ENCODE peak calls at places on chromosomes 16 and 17, in four cellular contexts. One of them, this sample, is unnamed.

GRCh38 chr16:53048139-53048915 is 4.4 kb downstream of the CHD9NB start:
- DNase-seq in activated CD8-positive, alpha-beta T cell treated with anti-CD3 and anti-CD28 coated beads, Interleukin-2, amount 10 ng/mL, durations not matched to agents 7 days and 5 days: no peak
- DNase-seq in substantia nigra: no peak
- DNase-seq in T-cell: no peak
- DNase-seq in this sample: no peak

GRCh38 chr17:58694826-58695225 is 2.4 kb downstream of the RAD51C start:
- DNase-seq in activated CD8-positive, alpha-beta T cell treated with anti-CD3 and anti-CD28 coated beads, Interleukin-2, amount 10 ng/mL, durations not matched to agents 7 days and 5 days: no peak
- DNase-seq in substantia nigra: no peak
- DNase-seq in T-cell: no peak
- DNase-seq in this sample: no peak

GRCh38 chr17:17400070-17400469 is 76.7 kb upstream of the MED9 start:
- DNase-seq in activated CD8-positive, alpha-beta T cell treated with anti-CD3 and anti-CD28 coated beads, Interleukin-2, amount 10 ng/mL, durations not matched to agents 7 days and 5 days: no peak
- DNase-seq in substantia nigra: no peak
- DNase-seq in T-cell: no peak
- DNase-seq in this sample: no peak

GRCh38 chr17:50106393-50107131 is 11.4 kb downstream of the PDK2 start:
- DNase-seq in activated CD8-positive, alpha-beta T cell treated with anti-CD3 and anti-CD28 coated beads, Interleukin-2, amount 10 ng/mL, durations not matched to agents 7 days and 5 days: no peak
- DNase-seq in substantia nigra: no peak
- DNase-seq in T-cell: no peak
- DNase-seq in this sample: no peak

GRCh38 chr16:9338068-9338467 is 246.6 kb downstream of the HAPSTR1 start:
- DNase-seq in activated CD8-positive, alpha-beta T cell treated with anti-CD3 and anti-CD28 coated beads, Interleukin-2, amount 10 ng/mL, durations not matched to agents 7 days and 5 days: no peak
- DNase-seq in substantia nigra: no peak
- DNase-seq in T-cell: no peak
- DNase-seq in this sample: no peak

GRCh38 chr16:89909777-89910716 is 8.6 kb upstream of the MC1R start:
- DNase-seq in activated CD8-positive, alpha-beta T cell treated with anti-CD3 and anti-CD28 coated beads, Interleukin-2, amount 10 ng/mL, durations not matched to agents 7 days and 5 days: peak
- DNase-seq in substantia nigra: peak
- DNase-seq in T-cell: peak
- DNase-seq in this sample: peak

GRCh38 chr17:50100921-50101345 is 5.8 kb downstream of the PDK2 start:
- DNase-seq in activated CD8-positive, alpha-beta T cell treated with anti-CD3 and anti-CD28 coated beads, Interleukin-2, amount 10 ng/mL, durations not matched to agents 7 days and 5 days: no peak
- DNase-seq in substantia nigra: no peak
- DNase-seq in T-cell: no peak
- DNase-seq in this sample: no peak

GRCh38 chr16:80841231-80841630 is 36.8 kb upstream of the CDYL2 start:
- DNase-seq in activated CD8-positive, alpha-beta T cell treated with anti-CD3 and anti-CD28 coated beads, Interleukin-2, amount 10 ng/mL, durations not matched to agents 7 days and 5 days: no peak
- DNase-seq in substantia nigra: no peak
- DNase-seq in T-cell: no peak
- DNase-seq in this sample: no peak

GRCh38 chr17:38978180-38978579 is 11.0 kb upstream of the FBXO47 start:
- DNase-seq in activated CD8-positive, alpha-beta T cell treated with anti-CD3 and anti-CD28 coated beads, Interleukin-2, amount 10 ng/mL, durations not matched to agents 7 days and 5 days: no peak
- DNase-seq in substantia nigra: no peak
- DNase-seq in T-cell: no peak
- DNase-seq in this sample: no peak

GRCh38 chr16:86987746-86988670 is 329.2 kb downstream of the C16orf95 start:
- DNase-seq in activated CD8-positive, alpha-beta T cell treated with anti-CD3 and anti-CD28 coated beads, Interleukin-2, amount 10 ng/mL, durations not matched to agents 7 days and 5 days: no peak
- DNase-seq in substantia nigra: no peak
- DNase-seq in T-cell: no peak
- DNase-seq in this sample: no peak

GRCh38 chr17:48556534-48557401 is 11.9 kb upstream of the HOXB2 start:
- DNase-seq in activated CD8-positive, alpha-beta T cell treated with anti-CD3 and anti-CD28 coated beads, Interleukin-2, amount 10 ng/mL, durations not matched to agents 7 days and 5 days: no peak
- DNase-seq in substantia nigra: no peak
- DNase-seq in T-cell: no peak
- DNase-seq in this sample: no peak

GRCh38 chr16:84501077-84501735 is 3.3 kb downstream of the MEAK7 start:
- DNase-seq in activated CD8-positive, alpha-beta T cell treated with anti-CD3 and anti-CD28 coated beads, Interleukin-2, amount 10 ng/mL, durations not matched to agents 7 days and 5 days: no peak
- DNase-seq in substantia nigra: no peak
- DNase-seq in T-cell: no peak
- DNase-seq in this sample: no peak